ENCODE peak calls at places on chromosomes 1 and 21, in four cellular contexts. M is H1, B is mammary epithelial cell, S is GM23248. T is an unnamed sample.

GRCh38 chr1:218495931-218496330 is 150.8 kb downstream of the TGFB2 start:
- DNase-seq in M (no peak), B (no peak), S (no peak), T (no peak)

GRCh38 chr21:41064325-41064724 is 103.6 kb upstream of the BACE2 start:
- DNase-seq in M (no peak), B (no peak), S (peak; percentile 27), T (no peak)

GRCh38 chr1:12437629-12438028 is 180.4 kb downstream of the DHRS3 start:
- DNase-seq in M (no peak), B (no peak), S (no peak), T (no peak)

GRCh38 chr1:201518105-201518504 is 11.2 kb upstream of the CSRP1 start:
- DNase-seq in M (no peak), B (no peak), S (no peak), T (no peak)

GRCh38 chr1:21874328-21874727 is 62.3 kb downstream of the LDLRAD2 start:
- DNase-seq in M (no peak), B (no peak), S (no peak), T (no peak)

GRCh38 chr1:8420318-8420717 is 102.4 kb downstream of the SLC45A1 start:
- DNase-seq in M (no peak), B (no peak), S (no peak), T (no peak)

GRCh38 chr1:17259233-17259873 is 10.5 kb downstream of the PADI3 start:
- DNase-seq in M (no peak), B (no peak), S (peak; percentile 48), T (no peak)

GRCh38 chr1:51731998-51732397 is 115.1 kb downstream of the OSBPL9 start:
- DNase-seq in M (no peak), B (no peak), S (no peak), T (no peak)

GRCh38 chr21:36966066-36966845 is at the start of gene HLCS:
- DNase-seq in M (no peak), B (peak; percentile 69), S (peak; percentile 82), T (peak; percentile 87)

GRCh38 chr1:214039394-214040018 is 51.7 kb downstream of the PROX1 start:
- DNase-seq in M (no peak), B (no peak), S (no peak), T (no peak)

GRCh38 chr1:107964397-107965111 is 426 bp downstream of the VAV3 start:
- DNase-seq in M (no peak), B (peak; percentile 53), S (peak; percentile 34), T (peak; percentile 46)

GRCh38 chr1:92992066-92992465 is 30.8 kb upstream of the DIPK1A start:
- DNase-seq in M (no peak), B (peak; percentile 26), S (peak; percentile 67), T (no peak)

GRCh38 chr1:64934115-64934880 is 32.1 kb downstream of the JAK1 start:
- DNase-seq in M (no peak), B (peak; percentile 55), S (peak; percentile 92), T (no peak)

GRCh38 chr1:43238104-43238503 is 31.7 kb upstream of the TMEM125 start:
- DNase-seq in M (peak; percentile 36), B (peak; percentile 28), S (peak; percentile 77), T (peak; percentile 67)

GRCh38 chr1:147337040-147337439 is 94.6 kb downstream of the CHD1L start:
- DNase-seq in M (no peak), B (no peak), S (peak; percentile 12), T (no peak)

GRCh38 chr1:38962113-38962512 is 20.5 kb upstream of the RHBDL2 start:
- DNase-seq in M (no peak), B (peak; percentile 87), S (peak; percentile 95), T (no peak)

GRCh38 chr1:222592171-222592570 is 2.4 kb upstream of the TAF1A start:
- DNase-seq in M (no peak), B (peak; percentile 36), S (peak; percentile 85), T (no peak)

GRCh38 chr1:247895163-247895637 is at the start of gene OR2W3:
- DNase-seq in M (no peak), B (no peak), S (no peak), T (no peak)

GRCh38 chr1:208115924-208116614 is 128.1 kb downstream of the PLXNA2 start:
- DNase-seq in M (no peak), B (no peak), S (no peak), T (no peak)

GRCh38 chr1:213684454-213684853 is 303.3 kb upstream of the PROX1 start:
- DNase-seq in M (no peak), B (no peak), S (no peak), T (no peak)

GRCh38 chr1:18530567-18531502 is 50.1 kb downstream of the KLHDC7A start:
- DNase-seq in M (no peak), B (no peak), S (no peak), T (peak; percentile 60)

GRCh38 chr1:234704106-234704887 is 94.3 kb upstream of the IRF2BP2 start:
- DNase-seq in M (no peak), B (no peak), S (no peak), T (no peak)

GRCh38 chr21:33362044-33362555 is 37.3 kb downstream of the IFNAR1 start:
- DNase-seq in M (peak; percentile 56), B (no peak), S (no peak), T (peak; percentile 72)

GRCh38 chr1:215146252-215146975 is 63.9 kb downstream of the KCNK2 start:
- DNase-seq in M (no peak), B (peak; percentile 10), S (peak; percentile 57), T (no peak)

GRCh38 chr1:235077571-235078479 is 50.8 kb downstream of the TOMM20 start:
- DNase-seq in M (no peak), B (no peak), S (peak; percentile 25), T (no peak)

GRCh38 chr1:227941509-227942020 is 6.2 kb downstream of the WNT9A start:
- DNase-seq in M (no peak), B (no peak), S (no peak), T (no peak)

GRCh38 chr1:242086093-242086492 is 87.2 kb upstream of the MAP1LC3C start:
- DNase-seq in M (peak; percentile 13), B (no peak), S (no peak), T (no peak)

GRCh38 chr1:62066713-62067112 is 127.9 kb upstream of the L1TD1 start:
- DNase-seq in M (no peak), B (no peak), S (no peak), T (no peak)

GRCh38 chr1:246497331-246497915 is 9.7 kb downstream of the SMYD3 start:
- DNase-seq in M (no peak), B (peak; percentile 52), S (peak; percentile 79), T (peak; percentile 83)

GRCh38 chr1:166032901-166033371 is 133.9 kb downstream of the FAM78B start:
- DNase-seq in M (no peak), B (no peak), S (peak; percentile 1), T (no peak)

GRCh38 chr1:193322218-193322617 is 135.8 kb upstream of the B3GALT2 start:
- DNase-seq in M (no peak), B (peak; percentile 64), S (peak; percentile 64), T (no peak)

GRCh38 chr1:114353233-114353632 is 157.8 kb downstream of the TRIM33 start:
- DNase-seq in M (no peak), B (peak; percentile 48), S (peak; percentile 71), T (peak; percentile 5)

GRCh38 chr1:41626616-41627375 is 142.3 kb upstream of the EDN2 start:
- DNase-seq in M (no peak), B (peak; percentile 93), S (peak; percentile 77), T (no peak)

GRCh38 chr1:29171089-29171488 is 10.6 kb downstream of the SRSF4 start:
- DNase-seq in M (no peak), B (no peak), S (peak; percentile 52), T (no peak)

GRCh38 chr1:29171521-29171920 is 10.2 kb downstream of the SRSF4 start:
- DNase-seq in M (no peak), B (no peak), S (no peak), T (no peak)

GRCh38 chr1:29166291-29166878 is 15.3 kb downstream of the SRSF4 start:
- DNase-seq in M (no peak), B (no peak), S (peak; percentile 18), T (no peak)

GRCh38 chr1:29164588-29164987 is 17.1 kb downstream of the SRSF4 start:
- DNase-seq in M (no peak), B (no peak), S (no peak), T (no peak)

DNA sequence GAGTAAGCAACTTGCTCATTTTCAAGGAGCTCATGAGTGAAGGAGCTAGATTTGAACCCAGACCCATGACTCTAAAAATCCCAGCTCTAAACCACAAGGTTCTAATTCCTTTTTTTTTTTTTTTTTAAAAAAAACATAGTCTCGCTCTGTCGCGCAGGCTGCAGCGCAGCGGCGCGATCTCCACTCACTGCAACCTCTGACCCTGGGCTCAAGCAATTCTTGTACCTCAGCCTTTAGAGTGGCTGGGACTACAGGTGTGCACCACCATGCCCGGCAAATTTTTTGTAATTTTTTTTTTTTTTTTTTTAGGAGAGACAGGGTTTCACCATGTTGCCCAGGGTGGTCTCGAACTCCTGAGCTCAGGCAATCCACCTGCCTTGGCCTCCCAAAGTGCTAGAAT is 13.8 kb downstream of the SRSF4 start:
- DNase-seq in M (no peak), B (no peak), S (no peak), T (no peak)
- H3K4me3 ChIP-seq in M (no peak overlapping the region), B (no peak overlapping the region), S (no peak overlapping the region), T (no peak overlapping the region)

GRCh38 chr1:1842360-1843146 is 48.3 kb downstream of the GNB1 start:
- DNase-seq in M (no peak), B (no peak), S (no peak), T (peak; percentile 96)
- H4K20me1 ChIP-seq in M (peaks cover 22% of the 10 kb centered on the region), B (peaks cover 17% of the 10 kb centered on the region), S (peaks cover 26% of the 10 kb centered on the region), T (no peaks in the 10 kb centered on the region)

DNA sequence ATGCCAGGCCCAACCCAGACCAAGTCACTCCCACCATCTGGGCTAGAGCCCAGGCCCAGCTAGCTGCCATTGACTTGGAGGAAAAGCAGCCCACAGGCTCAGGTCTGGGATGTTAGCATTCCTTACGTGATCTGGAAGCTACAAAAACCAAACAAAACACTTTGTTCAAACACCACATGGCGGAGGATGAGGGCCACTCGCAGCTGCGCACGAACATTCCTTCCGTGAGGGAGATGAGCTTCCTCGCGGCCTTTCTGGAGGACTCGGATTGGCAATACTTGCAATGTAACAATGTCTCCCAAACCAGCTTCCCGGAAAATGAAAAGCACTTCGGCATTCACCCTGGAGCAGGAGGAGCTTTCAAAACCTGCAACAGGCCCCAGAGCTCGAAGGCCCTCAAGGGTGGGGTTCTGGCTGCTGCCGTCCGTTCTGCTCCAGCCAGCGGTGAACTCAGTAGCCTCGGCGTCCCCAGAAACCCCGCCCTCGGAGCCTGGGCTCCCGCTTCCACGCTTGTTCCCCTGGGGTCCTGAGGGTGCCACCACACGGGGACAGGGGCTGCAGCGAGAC is 40.5 kb downstream of the COL6A1 start:
- DNase-seq in M (no peak), B (no peak), S (peak; percentile 54), T (no peak)
- H3K4me3 ChIP-seq in M (no peak overlapping the region), B (no peak overlapping the region), S (peak overlapping the region; percentile 51), T (no peak overlapping the region)

GRCh38 chr1:45621501-45621836 is 2.4 kb downstream of the CCDC17 start:
- DNase-seq in M (no peak), B (no peak), S (no peak), T (no peak)
- H4K20me1 ChIP-seq in M (peaks cover 13% of the 10 kb centered on the region), B (no peaks in the 10 kb centered on the region), S (no peaks in the 10 kb centered on the region), T (peaks cover 4% of the 10 kb centered on the region)

T was measured in OCI-LY7.